ENCODE peak calls at places on chromosome 14, in eight cellular contexts. V, H, W, F, X, A, N and C are unnamed samples.

GRCh38 chr14:95545769-95546168 is 10.9 kb downstream of the GLRX5 start:
- DNase-seq in V (no peak), H (peak; percentile 42), W (no peak), F (no peak), X (peak; percentile 93), A (peak; percentile 87), N (no peak), C (no peak)

GRCh38 chr14:32453857-32454810 is 125.0 kb downstream of the AKAP6 start:
- DNase-seq in V (no peak), H (peak; percentile 34), W (no peak), F (no peak), X (no peak), A (peak; percentile 68), N (no peak), C (no peak)

GRCh38 chr14:85532981-85533820 is 3.3 kb downstream of the FLRT2 start:
- DNase-seq in V (peak; percentile 46), H (peak; percentile 79), W (no peak), F (no peak), X (peak; percentile 87), A (peak; percentile 88), N (peak; percentile 76), C (peak; percentile 80)

GRCh38 chr14:82755476-82755875 is 1221.8 kb upstream of the SEL1L start:
- DNase-seq in V (no peak), H (no peak), W (no peak), F (no peak), X (no peak), A (no peak), N (no peak), C (no peak)

GRCh38 chr14:74085828-74086227 is 1.1 kb downstream of the LIN52 start:
- DNase-seq in V (no peak), H (no peak), W (no peak), F (no peak), X (no peak), A (no peak), N (no peak), C (no peak)

GRCh38 chr14:93757185-93757584 is 31.1 kb downstream of the PRIMA1 start:
- DNase-seq in V (no peak), H (no peak), W (no peak), F (no peak), X (no peak), A (no peak), N (no peak), C (no peak)

GRCh38 chr14:20409226-20409625 is 4.1 kb downstream of the TEP1 start:
- DNase-seq in V (no peak), H (no peak), W (no peak), F (no peak), X (peak; percentile 32), A (no peak), N (no peak), C (no peak)

GRCh38 chr14:50622978-50623377 is 45.1 kb downstream of the SAV1 start:
- DNase-seq in V (no peak), H (no peak), W (no peak), F (no peak), X (no peak), A (no peak), N (no peak), C (no peak)

GRCh38 chr14:99744199-99744872 is 48.9 kb upstream of the EML1 start:
- DNase-seq in V (no peak), H (no peak), W (no peak), F (no peak), X (peak; percentile 55), A (peak; percentile 49), N (no peak), C (peak; percentile 70)

GRCh38 chr14:64948612-64949210 is 6.2 kb upstream of the GPX2 start:
- DNase-seq in V (no peak), H (no peak), W (no peak), F (no peak), X (peak; percentile 18), A (no peak), N (no peak), C (no peak)

GRCh38 chr14:69299286-69300035 is 39.5 kb downstream of the GALNT16 start:
- DNase-seq in V (no peak), H (no peak), W (peak; percentile 16), F (no peak), X (no peak), A (no peak), N (peak; percentile 16), C (no peak)

GRCh38 chr14:76373456-76373855 is 2.5 kb upstream of the ESRRB start:
- DNase-seq in V (no peak), H (no peak), W (no peak), F (no peak), X (no peak), A (peak; percentile 33), N (no peak), C (no peak)

GRCh38 chr14:69107407-69108003 is 45.4 kb downstream of the DCAF5 start:
- DNase-seq in V (no peak), H (no peak), W (peak; percentile 26), F (peak; percentile 17), X (peak; percentile 63), A (peak; percentile 77), N (no peak), C (peak; percentile 53)

GRCh38 chr14:29926701-29927595 is 699 bp downstream of the PRKD1 start:
- DNase-seq in V (peak; percentile 49), H (no peak), W (peak; percentile 8), F (no peak), X (peak; percentile 47), A (peak; percentile 25), N (peak; percentile 73), C (peak; percentile 61)

GRCh38 chr14:35416108-35416750 is 11.7 kb upstream of the NFKBIA start:
- DNase-seq in V (no peak), H (no peak), W (peak; percentile 85), F (peak; percentile 60), X (no peak), A (no peak), N (no peak), C (no peak)

GRCh38 chr14:26993541-26993940 is 395.7 kb upstream of the NOVA1 start:
- DNase-seq in V (no peak), H (no peak), W (no peak), F (no peak), X (no peak), A (no peak), N (no peak), C (no peak)

GRCh38 chr14:32593290-32593942 is 264.3 kb downstream of the AKAP6 start:
- DNase-seq in V (no peak), H (peak; percentile 88), W (no peak), F (no peak), X (peak; percentile 80), A (peak; percentile 54), N (no peak), C (no peak)